ENCODE peak calls at places on chromosome 22, in six cellular contexts. P, F, T, O, B and S are unnamed samples.

GRCh38 chr22:21816787-21817496 is 50.5 kb downstream of the MAPK1 start:
- DNase-seq in P (peak), F (peak), T (no peak), O (no peak), B (peak), S (peak)

GRCh38 chr22:23180893-23181762 is 819 bp downstream of the BCR start:
- DNase-seq in P (peak), F (no peak), T (peak), O (no peak), B (no peak), S (no peak)

GRCh38 chr22:21726650-21727049 is 8.9 kb downstream of the YPEL1 start:
- DNase-seq in P (peak), F (no peak), T (no peak), O (no peak), B (no peak), S (no peak)

GRCh38 chr22:20999350-21000214 is 2.3 kb downstream of the THAP7 start:
- DNase-seq in P (no peak), F (no peak), T (no peak), O (no peak), B (no peak), S (no peak)

GRCh38 chr22:35837328-35837727 is 119.7 kb downstream of the APOL5 start:
- DNase-seq in P (no peak), F (no peak), T (no peak), O (no peak), B (no peak), S (no peak)

GRCh38 chr22:26792522-26792921 is 135.1 kb downstream of the MIAT start:
- DNase-seq in P (no peak), F (no peak), T (no peak), O (no peak), B (no peak), S (no peak)

GRCh38 chr22:30196141-30196866 is 50.3 kb downstream of the LIF start:
- DNase-seq in P (peak), F (peak), T (peak), O (peak), B (peak), S (peak)

GRCh38 chr22:30205281-30206115 is 41.1 kb downstream of the LIF start:
- DNase-seq in P (peak), F (peak), T (peak), O (peak), B (peak), S (peak)

GRCh38 chr22:40628354-40629042 is 8.0 kb downstream of the MRTFA start:
- DNase-seq in P (peak), F (no peak), T (no peak), O (no peak), B (peak), S (no peak)

GRCh38 chr22:30354644-30355043 is 2.0 kb downstream of the SF3A1 start:
- DNase-seq in P (no peak), F (no peak), T (no peak), O (no peak), B (no peak), S (no peak)

GRCh38 chr22:28051787-28052356 is 132.8 kb upstream of the PITPNB start:
- DNase-seq in P (peak), F (no peak), T (peak), O (peak), B (no peak), S (no peak)

GRCh38 chr22:50343541-50343935 is 411 bp downstream of the PPP6R2 start:
- DNase-seq in P (no peak), F (no peak), T (no peak), O (no peak), B (no peak), S (no peak)

GRCh38 chr22:19522190-19522880 is 1.9 kb downstream of the CLDN5 start:
- DNase-seq in P (no peak), F (no peak), T (peak), O (no peak), B (no peak), S (no peak)

GRCh38 chr22:36409911-36410756 is 22.4 kb upstream of the MYH9 start:
- DNase-seq in P (peak), F (no peak), T (peak), O (peak), B (peak), S (no peak)

DNA sequence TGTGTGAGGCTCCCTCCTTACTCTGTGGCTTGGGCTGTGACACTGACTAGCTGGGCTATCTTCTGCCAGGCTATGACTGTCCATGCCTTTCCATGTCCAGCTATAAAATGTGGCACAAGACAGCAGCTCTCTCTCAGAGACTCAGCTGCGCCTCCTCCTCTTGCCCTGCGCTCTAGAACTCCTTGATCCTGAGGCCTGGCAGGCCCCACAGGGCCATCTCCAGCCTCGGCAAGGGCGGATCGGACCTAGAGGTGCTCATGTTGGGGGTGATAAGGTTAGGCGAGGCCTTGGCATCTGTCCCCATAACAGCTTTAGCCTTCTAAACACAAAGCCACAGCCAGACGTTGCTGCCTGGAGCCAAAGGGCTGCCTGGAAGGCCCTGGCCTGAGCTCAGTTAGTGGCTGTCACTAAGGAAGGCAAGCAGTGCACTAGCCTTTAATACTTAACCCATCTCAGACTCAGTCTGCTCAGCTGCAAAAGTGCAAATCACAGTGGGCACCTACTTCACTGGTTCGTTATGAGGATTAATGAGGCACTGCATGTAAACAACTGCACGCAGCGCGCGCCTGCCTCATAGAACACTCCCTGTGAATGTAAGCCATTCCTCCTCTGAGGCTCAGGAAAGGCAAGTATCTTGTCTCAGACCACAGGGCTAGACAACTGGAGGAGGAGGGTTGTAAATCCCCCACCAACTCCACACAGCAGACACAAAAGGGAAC is 1.2 kb downstream of the GUCD1 start:
- DNase-seq in P (no peak), F (no peak), T (peak), O (no peak), B (no peak), S (no peak)
- H3K4me3 ChIP-seq in P (peak), F (peak), T (peak), O (peak), B (peak), S (peak)

GRCh38 chr22:39534092-39534506 is 1.6 kb upstream of the RPS19BP1 start:
- DNase-seq in P (no peak), F (no peak), T (no peak), O (no peak), B (no peak), S (no peak)
- H3K4me3 ChIP-seq in P (no peak), F (no peak), T (no peak), O (no peak), B (no peak), S (no peak)

GRCh38 chr22:45626198-45626651 is 45.4 kb upstream of the ATXN10 start:
- DNase-seq in P (peak), F (no peak), T (no peak), O (no peak), B (no peak), S (no peak)
- H3K4me3 ChIP-seq in P (peak), F (no peak), T (no peak), O (no peak), B (no peak), S (no peak)

GRCh38 chr22:43481528-43482309 is 69.9 kb downstream of the MPPED1 start:
- DNase-seq in P (no peak), F (no peak), T (no peak), O (no peak), B (no peak), S (no peak)
- H3K4me3 ChIP-seq in P (no peak), F (no peak), T (no peak), O (no peak), B (no peak), S (no peak)

GRCh38 chr22:46087336-46087690 is 63.0 kb upstream of the PPARA start:
- DNase-seq in P (no peak), F (no peak), T (no peak), O (no peak), B (no peak), S (no peak)
- H3K4me3 ChIP-seq in P (peak), F (peak), T (peak), O (peak), B (no peak), S (peak)

GRCh38 chr22:17266261-17266971 is 47.2 kb upstream of the ADA2 start:
- DNase-seq in P (no peak), F (no peak), T (peak), O (no peak), B (no peak), S (no peak)
- H3K4me3 ChIP-seq in P (no peak), F (no peak), T (no peak), O (no peak), B (no peak), S (no peak)

GRCh38 chr22:32354360-32355351 is 3.0 kb upstream of the RFPL3 start:
- DNase-seq in P (peak), F (peak), T (no peak), O (no peak), B (no peak), S (no peak)
- H3K4me3 ChIP-seq in P (no peak), F (no peak), T (peak), O (no peak), B (no peak), S (no peak)